ENCODE peak calls at places on chromosomes 16 and 17, in nine cellular contexts. X is LHCN-M2, Z is H54, H is GM04503, S is GM03348, D is left kidney, F is mucosa of gallbladder, L is GM12878, E is iris pigment epithelial cell. J is an unnamed sample.

GRCh38 chr16:24747425-24747824 is 18.0 kb downstream of the TNRC6A start:
- DNase-seq in S (no peak), D (no peak), Z (no peak), F (no peak), X (peak), L (no peak), E (no peak), H (no peak), J (no peak)

GRCh38 chr16:12111819-12112218 is 135.3 kb downstream of the SNX29 start:
- DNase-seq in X (no peak), H (no peak), D (no peak), L (no peak), Z (no peak), E (no peak), F (no peak), S (no peak), J (no peak)

GRCh38 chr16:51864575-51864974 is 682.4 kb downstream of the TOX3 start:
- DNase-seq in X (no peak), S (no peak), E (no peak), F (no peak), Z (no peak), H (no peak), L (no peak), D (no peak), J (no peak)

GRCh38 chr17:73013816-73014663 is 78.4 kb downstream of the SLC39A11 start:
- DNase-seq in L (no peak), H (no peak), X (peak), S (no peak), Z (peak), D (peak), E (peak), F (no peak), J (no peak)

GRCh38 chr16:8851761-8852403 is 16.9 kb downstream of the CARHSP1 start:
- DNase-seq in D (no peak), H (no peak), F (no peak), S (no peak), X (no peak), L (no peak), Z (no peak), E (no peak), J (no peak)

GRCh38 chr17:9389116-9389515 is 186.5 kb downstream of the STX8 start:
- DNase-seq in Z (peak), H (peak), S (peak), D (peak), F (no peak), X (peak), L (peak), E (peak), J (no peak)

GRCh38 chr16:3038256-3038655 is 1.5 kb upstream of the BICDL2 start:
- DNase-seq in H (no peak), E (no peak), X (no peak), Z (no peak), F (peak), L (no peak), S (no peak), D (no peak), J (no peak)

GRCh38 chr16:84391151-84391873 is 23.0 kb downstream of the ATP2C2 start:
- DNase-seq in F (no peak), L (no peak), E (peak), X (no peak), Z (no peak), D (no peak), H (no peak), S (peak), J (no peak)

GRCh38 chr17:75036643-75037268 is 10.0 kb downstream of the ATP5PD start:
- DNase-seq in F (peak), L (no peak), X (no peak), E (peak), S (no peak), H (peak), Z (no peak), D (peak), J (peak)

GRCh38 chr17:37478187-37478586 is 11.5 kb upstream of the DUSP14 start:
- DNase-seq in E (peak), L (no peak), D (no peak), X (peak), F (no peak), Z (no peak), H (peak), S (peak), J (no peak)

GRCh38 chr16:67546761-67547422 is 15.4 kb upstream of the CTCF start:
- DNase-seq in X (peak), S (peak), E (peak), L (no peak), D (peak), F (peak), Z (no peak), H (no peak), J (no peak)

GRCh38 chr17:47949951-47950350 is 7.7 kb downstream of the PRR15L start:
- DNase-seq in H (no peak), Z (no peak), D (no peak), S (no peak), F (peak), X (no peak), L (no peak), E (no peak), J (no peak)

GRCh38 chr16:84841787-84842300 is 22.1 kb downstream of the CRISPLD2 start:
- DNase-seq in E (no peak), S (no peak), D (peak), H (no peak), X (no peak), F (no peak), Z (no peak), L (no peak), J (no peak)

GRCh38 chr16:84754353-84754856 is 54.6 kb downstream of the USP10 start:
- DNase-seq in F (peak), E (peak), D (peak), S (peak), X (peak), Z (peak), H (peak), L (peak), J (peak)

GRCh38 chr17:28371245-28372202 is at the start of gene SARM1:
- DNase-seq in D (peak), S (peak), L (peak), E (peak), H (no peak), X (peak), F (peak), Z (peak), J (no peak)

GRCh38 chr16:2489581-2489980 is 14.7 kb downstream of the TBC1D24 start:
- DNase-seq in E (no peak), D (no peak), H (no peak), X (no peak), Z (no peak), L (no peak), F (no peak), S (no peak), J (no peak)

GRCh38 chr17:63369233-63369632 is 76.9 kb downstream of the CYB561 start:
- DNase-seq in H (no peak), E (peak), F (no peak), X (peak), D (no peak), L (no peak), S (peak), Z (peak), J (no peak)

GRCh38 chr17:48330386-48330785 is 99.6 kb downstream of the SKAP1 start:
- DNase-seq in F (no peak), H (no peak), D (no peak), Z (peak), X (peak), S (no peak), E (no peak), L (no peak), J (no peak)

GRCh38 chr16:69114346-69114975 is 9.0 kb downstream of the HAS3 start:
- DNase-seq in F (no peak), E (no peak), X (no peak), L (no peak), S (no peak), H (no peak), Z (no peak), D (no peak), J (no peak)

GRCh38 chr17:40348136-40348504 is 16.4 kb downstream of the GJD3 start:
- DNase-seq in S (no peak), Z (no peak), E (no peak), D (no peak), L (no peak), H (no peak), X (no peak), F (no peak), J (no peak)

GRCh38 chr16:84600343-84601229 is 17.3 kb downstream of the COTL1 start:
- DNase-seq in X (no peak), S (no peak), E (peak), D (no peak), F (no peak), L (peak), H (no peak), Z (no peak), J (no peak)

GRCh38 chr16:51151951-51152663 is 1.0 kb upstream of the SALL1 start:
- DNase-seq in S (peak), Z (peak), X (no peak), H (peak), L (no peak), F (no peak), D (peak), E (peak), J (no peak)

GRCh38 chr17:18186271-18186982 is 2.8 kb downstream of the ALKBH5 start:
- DNase-seq in L (no peak), F (no peak), E (peak), X (peak), D (no peak), S (peak), Z (no peak), H (no peak), J (no peak)

GRCh38 chr17:5099271-5099670 is 12.4 kb downstream of the ZNF232 start:
- DNase-seq in S (no peak), D (peak), E (no peak), X (no peak), Z (no peak), H (no peak), L (no peak), F (no peak), J (no peak)

GRCh38 chr16:87725596-87726235 is 40.1 kb downstream of the KLHDC4 start:
- DNase-seq in S (no peak), Z (no peak), X (no peak), H (no peak), D (peak), L (no peak), E (peak), F (no peak), J (no peak)

GRCh38 chr16:56643080-56643778 is 4.8 kb downstream of the MT1A start:
- DNase-seq in S (peak), E (peak), F (peak), H (no peak), X (peak), L (no peak), D (peak), Z (no peak), J (no peak)

GRCh38 chr16:71576971-71577370 is at the start of gene TAT:
- DNase-seq in D (no peak), X (no peak), Z (no peak), S (no peak), L (no peak), E (no peak), F (no peak), H (no peak), J (no peak)

GRCh38 chr16:50292566-50292948 is 26.2 kb downstream of the ADCY7 start:
- DNase-seq in F (no peak), D (no peak), X (no peak), S (no peak), H (no peak), E (no peak), Z (no peak), L (no peak), J (no peak)

GRCh38 chr17:43467981-43468541 is 15.7 kb upstream of the DHX8 start:
- DNase-seq in D (peak), L (no peak), Z (peak), S (peak), X (peak), H (peak), E (peak), F (no peak), J (no peak)

GRCh38 chr17:65287040-65287439 is 149.9 kb downstream of the RGS9 start:
- DNase-seq in Z (no peak), E (peak), X (peak), H (no peak), D (peak), F (no peak), S (peak), L (no peak), J (no peak)

GRCh38 chr16:22070361-22071351 is 21.7 kb upstream of the VWA3A start:
- DNase-seq in Z (no peak), L (no peak), D (peak), E (peak), S (peak), H (no peak), X (peak), F (no peak), J (no peak)

GRCh38 chr16:12433691-12434390 is 369.8 kb downstream of the CPPED1 start:
- DNase-seq in E (no peak), H (no peak), D (no peak), Z (no peak), S (no peak), F (no peak), L (no peak), X (no peak), J (no peak)